ENCODE peak calls at places on chromosomes 13 and 19, in eight cellular contexts. Q, I, H, V, N, E, D and B are unnamed samples. For H3K4me1, the result is how much of the 10 kb centered on the place peaks cover.

GRCh38 chr13:25249001-25249543 is 38.2 kb downstream of the MTMR6 start:
- DNase-seq in Q (no peak), I (peak), H (no peak), V (no peak), N (no peak), E (no peak), D (peak), B (no peak)

GRCh38 chr19:50204811-50205675 is 1.6 kb downstream of the MYH14 start:
- DNase-seq in Q (no peak), I (peak), H (no peak), V (peak), N (no peak), E (no peak), D (no peak), B (no peak)

GRCh38 chr13:45718992-45719391 is 16.9 kb downstream of the CBY2 start:
- DNase-seq in Q (no peak), I (no peak), H (no peak), V (no peak), N (peak), E (no peak), D (peak), B (no peak)

GRCh38 chr19:43524922-43525835 is 1.8 kb downstream of the ETHE1 start:
- DNase-seq in Q (peak), I (peak), H (peak), V (peak), N (no peak), E (peak), D (peak), B (no peak)

GRCh38 chr19:36151144-36152051 is 849 bp downstream of the COX7A1 start:
- DNase-seq in Q (peak), I (no peak), H (no peak), V (peak), N (no peak), E (peak), D (peak), B (peak)

GRCh38 chr13:47835470-47836228 is 165.4 kb downstream of the SUCLA2 start:
- DNase-seq in Q (no peak), I (no peak), H (no peak), V (no peak), N (peak), E (no peak), D (no peak), B (no peak)

GRCh38 chr13:46101002-46101401 is 3.8 kb downstream of the CPB2 start:
- DNase-seq in Q (no peak), I (no peak), H (no peak), V (no peak), N (no peak), E (no peak), D (no peak), B (no peak)

GRCh38 chr19:10503002-10503789 is at the start of gene KEAP1:
- DNase-seq in Q (no peak), I (no peak), H (peak), V (peak), N (no peak), E (peak), D (peak), B (no peak)

GRCh38 chr19:46726551-46726950 is 9.6 kb upstream of the PRKD2 start:
- DNase-seq in Q (no peak), I (no peak), H (no peak), V (peak), N (no peak), E (no peak), D (no peak), B (no peak)

GRCh38 chr19:13181747-13182388 is 31.7 kb downstream of the IER2 start:
- DNase-seq in Q (no peak), I (peak), H (no peak), V (no peak), N (no peak), E (peak), D (peak), B (peak)

DNA sequence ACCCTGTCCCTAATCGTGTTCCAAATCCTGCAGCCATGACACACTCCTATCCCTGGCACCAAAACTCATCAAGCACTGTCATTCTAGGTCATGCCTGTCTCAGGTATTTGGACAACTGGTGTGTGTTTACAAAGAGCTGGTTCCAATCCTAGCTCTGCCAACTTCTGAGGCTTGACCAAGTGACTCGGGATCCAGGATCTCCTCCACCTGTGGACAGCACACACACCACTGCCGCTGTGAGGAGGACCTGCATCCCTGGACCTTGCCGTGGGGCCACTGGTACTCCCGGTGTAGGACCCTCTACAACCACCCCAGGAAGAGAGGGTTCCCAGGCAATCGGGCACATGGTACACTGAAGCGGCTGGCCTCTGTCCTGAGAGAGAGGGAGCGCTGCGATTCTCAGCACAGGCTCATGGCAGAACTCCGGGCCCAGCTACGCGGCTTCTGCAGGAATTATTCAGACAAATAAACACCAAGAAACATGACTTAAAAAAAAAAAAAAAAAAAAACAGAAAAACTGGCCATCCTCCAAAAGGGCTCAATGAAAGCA is 20.4 kb downstream of the MLLT1 start:
- DNase-seq in Q (no peak), I (no peak), H (no peak), V (no peak), N (no peak), E (no peak), D (no peak), B (no peak)
- H3K4me1 ChIP-seq in Q (under half), I (under half), H (under half), V (under half), N (half or more), E (under half), D (under half), B (under half)

DNA sequence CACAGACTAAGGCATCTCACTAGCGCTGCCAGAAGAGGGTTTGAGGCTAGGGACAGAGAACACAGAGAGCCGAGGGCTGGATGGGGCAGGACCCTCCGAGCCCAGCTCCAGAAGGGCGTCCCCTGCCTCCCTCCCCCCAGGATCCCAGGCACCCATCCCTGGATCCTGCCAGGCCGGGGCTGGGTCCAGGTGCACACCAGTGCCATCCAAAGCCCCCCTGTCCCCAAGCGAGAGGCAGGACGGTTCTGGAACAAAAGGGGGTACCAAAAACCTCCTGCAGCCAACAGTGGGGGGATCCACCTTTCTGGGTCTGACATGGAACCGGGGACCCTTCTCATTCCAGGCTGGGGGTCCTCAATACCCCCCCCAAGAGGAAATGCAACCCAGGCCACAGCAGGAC is 4.4 kb upstream of the REXO1 start:
- DNase-seq in Q (no peak), I (no peak), H (no peak), V (no peak), N (no peak), E (no peak), D (no peak), B (peak)
- H3K4me1 ChIP-seq in Q (under half), I (under half), H (half or more), V (under half), N (half or more), E (under half), D (under half), B (half or more)

GRCh38 chr19:30375651-30376050 is 3.5 kb downstream of the ZNF536 start:
- DNase-seq in Q (no peak), I (no peak), H (no peak), V (no peak), N (no peak), E (no peak), D (no peak), B (no peak)
- H3K4me1 ChIP-seq in Q (under half), I (under half), H (under half), V (under half), N (under half), E (under half), D (under half), B (under half)

GRCh38 chr13:97226788-97227627 is 4.9 kb downstream of the MBNL2 start:
- DNase-seq in Q (no peak), I (no peak), H (peak), V (no peak), N (no peak), E (peak), D (peak), B (no peak)
- H3K4me1 ChIP-seq in Q (under half), I (under half), H (half or more), V (under half), N (half or more), E (under half), D (half or more), B (under half)

DNA sequence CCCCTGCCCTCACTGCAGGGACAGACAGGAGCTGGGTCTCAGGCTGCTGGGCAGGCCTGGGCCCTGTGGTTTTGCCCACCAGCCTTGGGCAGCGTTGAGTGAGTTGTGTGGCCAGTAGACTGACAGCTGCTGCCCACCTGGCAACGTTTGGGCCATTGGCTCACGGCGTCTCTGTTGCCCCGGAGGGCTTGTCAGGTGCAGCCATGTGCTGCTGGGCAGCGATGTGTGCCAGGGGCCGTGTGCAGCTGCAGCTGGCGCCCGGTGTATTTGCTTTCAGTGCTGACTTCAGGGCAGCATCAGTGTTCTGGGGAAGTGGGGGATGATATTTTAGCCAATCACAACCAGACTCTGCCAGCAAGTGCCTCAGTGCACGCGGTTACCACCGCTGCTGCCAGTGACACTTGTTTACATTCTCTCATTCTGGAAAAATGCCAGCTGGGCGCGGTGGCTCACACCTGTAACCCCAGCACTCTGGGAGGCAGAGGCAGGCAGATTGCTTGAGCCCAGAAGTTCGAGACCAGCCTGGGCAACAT is 10.6 kb downstream of the FZR1 start:
- DNase-seq in Q (no peak), I (no peak), H (peak), V (no peak), N (no peak), E (no peak), D (no peak), B (no peak)
- H3K4me1 ChIP-seq in Q (under half), I (under half), H (under half), V (under half), N (half or more), E (under half), D (under half), B (half or more)

GRCh38 chr13:110418944-110419343 is 111.9 kb downstream of the COL4A2 start:
- DNase-seq in Q (no peak), I (no peak), H (no peak), V (no peak), N (no peak), E (no peak), D (no peak), B (no peak)
- H3K4me1 ChIP-seq in Q (under half), I (under half), H (under half), V (under half), N (half or more), E (under half), D (under half), B (under half)